ENCODE peak calls at places on chromosomes 5 and 9, in nine cellular contexts. One of them, this sample, is unnamed.

GRCh38 chr5:65076251-65076869 is 307.6 kb downstream of the CWC27 start:
- DNase-seq in epithelial cell of proximal tubule: no peak
- DNase-seq in HT1080: peak; percentile 42
- DNase-seq in GM20000: peak; percentile 58
- DNase-seq in glutamatergic neuron: no peak
- DNase-seq in HS-27A: peak; percentile 24
- DNase-seq in EH: peak; percentile 55
- DNase-seq in dermis blood vessel endothelial cell: peak; percentile 51
- DNase-seq in activated T-cell treated with anti-CD3 and anti-CD28 coated beads for 48 hours: peak; percentile 27
- DNase-seq in this sample: no peak

GRCh38 chr5:33894566-33894965 is 2.8 kb upstream of the ADAMTS12 start:
- DNase-seq in epithelial cell of proximal tubule: peak; percentile 40
- DNase-seq in HT1080: peak; percentile 79
- DNase-seq in GM20000: no peak
- DNase-seq in glutamatergic neuron: no peak
- DNase-seq in HS-27A: peak; percentile 69
- DNase-seq in EH: peak; percentile 70
- DNase-seq in dermis blood vessel endothelial cell: no peak
- DNase-seq in activated T-cell treated with anti-CD3 and anti-CD28 coated beads for 48 hours: no peak
- DNase-seq in this sample: no peak

GRCh38 chr9:88915916-88916315 is 75.4 kb upstream of the S1PR3 start:
- DNase-seq in epithelial cell of proximal tubule: no peak
- DNase-seq in HT1080: no peak
- DNase-seq in GM20000: no peak
- DNase-seq in glutamatergic neuron: no peak
- DNase-seq in HS-27A: no peak
- DNase-seq in EH: no peak
- DNase-seq in dermis blood vessel endothelial cell: no peak
- DNase-seq in activated T-cell treated with anti-CD3 and anti-CD28 coated beads for 48 hours: no peak
- DNase-seq in this sample: no peak

GRCh38 chr9:128317629-128318028 is 4.6 kb downstream of the TRUB2 start:
- DNase-seq in epithelial cell of proximal tubule: no peak
- DNase-seq in HT1080: no peak
- DNase-seq in GM20000: no peak
- DNase-seq in glutamatergic neuron: no peak
- DNase-seq in HS-27A: no peak
- DNase-seq in EH: no peak
- DNase-seq in dermis blood vessel endothelial cell: no peak
- DNase-seq in activated T-cell treated with anti-CD3 and anti-CD28 coated beads for 48 hours: no peak
- DNase-seq in this sample: no peak

GRCh38 chr5:126805108-126805507 is 28.2 kb downstream of the LMNB1 start:
- DNase-seq in epithelial cell of proximal tubule: no peak
- DNase-seq in HT1080: no peak
- DNase-seq in GM20000: no peak
- DNase-seq in glutamatergic neuron: no peak
- DNase-seq in HS-27A: no peak
- DNase-seq in EH: peak; percentile 79
- DNase-seq in dermis blood vessel endothelial cell: peak; percentile 29
- DNase-seq in activated T-cell treated with anti-CD3 and anti-CD28 coated beads for 48 hours: no peak
- DNase-seq in this sample: no peak

GRCh38 chr9:16960084-16960483 is 89.6 kb upstream of the BNC2 start:
- DNase-seq in epithelial cell of proximal tubule: no peak
- DNase-seq in HT1080: peak; percentile 58
- DNase-seq in GM20000: no peak
- DNase-seq in glutamatergic neuron: no peak
- DNase-seq in HS-27A: no peak
- DNase-seq in EH: peak; percentile 55
- DNase-seq in dermis blood vessel endothelial cell: no peak
- DNase-seq in activated T-cell treated with anti-CD3 and anti-CD28 coated beads for 48 hours: no peak
- DNase-seq in this sample: no peak

GRCh38 chr5:25713259-25713658 is 1068.5 kb upstream of the CDH10 start:
- DNase-seq in epithelial cell of proximal tubule: no peak
- DNase-seq in HT1080: peak; percentile 51
- DNase-seq in GM20000: no peak
- DNase-seq in glutamatergic neuron: no peak
- DNase-seq in HS-27A: no peak
- DNase-seq in EH: no peak
- DNase-seq in dermis blood vessel endothelial cell: no peak
- DNase-seq in activated T-cell treated with anti-CD3 and anti-CD28 coated beads for 48 hours: no peak
- DNase-seq in this sample: no peak

GRCh38 chr5:150155258-150156032 is at the start of gene PDGFRB:
- DNase-seq in epithelial cell of proximal tubule: no peak
- DNase-seq in HT1080: peak; percentile 76
- DNase-seq in GM20000: peak; percentile 78
- DNase-seq in glutamatergic neuron: peak; percentile 60
- DNase-seq in HS-27A: no peak
- DNase-seq in EH: peak; percentile 96
- DNase-seq in dermis blood vessel endothelial cell: peak; percentile 41
- DNase-seq in activated T-cell treated with anti-CD3 and anti-CD28 coated beads for 48 hours: peak; percentile 15
- DNase-seq in this sample: peak; percentile 42

This sample was measured in D721Med.